ENCODE peak calls at places on chromosomes 16 and 17, in eight cellular contexts. I is aorta; Q is CD4-positive, CD25-positive, alpha-beta regulatory T cell; T is ovary; D is dorsolateral prefrontal cortex; X is stomach; S is GM23338; W is epithelial cell of esophagus. Z is an unnamed sample.

GRCh38 chr17:31740611-31741082 is 118.4 kb downstream of the COPRS start:
- DNase-seq in I (no peak), Q (no peak), T (no peak), D (no peak), X (no peak), S (no peak), W (no peak), Z (peak; percentile 94)

GRCh38 chr17:45294506-45294905 is 22.3 kb downstream of the MAP3K14 start:
- DNase-seq in I (peak; percentile 49), Q (no peak), T (no peak), D (no peak), X (peak; percentile 80), S (no peak), W (no peak), Z (peak; percentile 74)

GRCh38 chr16:12182202-12182601 is 205.7 kb downstream of the SNX29 start:
- DNase-seq in I (no peak), Q (no peak), T (no peak), D (no peak), X (no peak), S (no peak), W (no peak), Z (no peak)

GRCh38 chr17:32486701-32487459 is at the start of gene CDK5R1:
- DNase-seq in I (peak; percentile 88), Q (peak; percentile 67), T (peak; percentile 82), D (peak; percentile 79), X (peak; percentile 74), S (peak; percentile 84), W (peak; percentile 82), Z (no peak)

GRCh38 chr17:10772425-10773380 is 31.2 kb downstream of the TMEM238L start:
- DNase-seq in I (no peak), Q (peak; percentile 47), T (no peak), D (no peak), X (peak; percentile 90), S (peak; percentile 93), W (no peak), Z (no peak)

GRCh38 chr16:11093578-11094074 is 149.3 kb downstream of the CLEC16A start:
- DNase-seq in I (no peak), Q (peak; percentile 79), T (no peak), D (no peak), X (no peak), S (no peak), W (no peak), Z (no peak)

GRCh38 chr16:24255446-24256352 is at the start of gene CACNG3:
- DNase-seq in I (peak; percentile 76), Q (peak; percentile 66), T (no peak), D (peak; percentile 9), X (no peak), S (peak; percentile 99), W (peak; percentile 43), Z (no peak)

GRCh38 chr16:80614908-80615696 is 74.3 kb downstream of the DYNLRB2 start:
- DNase-seq in I (no peak), Q (no peak), T (no peak), D (no peak), X (no peak), S (peak; percentile 12), W (peak; percentile 16), Z (peak; percentile 1)

GRCh38 chr17:27322026-27322425 is 28.1 kb downstream of the WSB1 start:
- DNase-seq in I (no peak), Q (no peak), T (no peak), D (no peak), X (no peak), S (no peak), W (no peak), Z (no peak)

GRCh38 chr16:77273815-77274214 is 74.6 kb downstream of the SYCE1L start:
- DNase-seq in I (no peak), Q (no peak), T (no peak), D (peak; percentile 34), X (no peak), S (peak; percentile 44), W (peak; percentile 18), Z (peak; percentile 16)

GRCh38 chr16:70481929-70482536 is 27.6 kb downstream of the FCSK start:
- DNase-seq in I (no peak), Q (no peak), T (no peak), D (no peak), X (no peak), S (no peak), W (peak; percentile 38), Z (peak; percentile 50)

GRCh38 chr16:71746442-71747046 is 22.0 kb upstream of the PHLPP2 start:
- DNase-seq in I (no peak), Q (peak; percentile 78), T (no peak), D (no peak), X (no peak), S (peak; percentile 72), W (peak; percentile 49), Z (no peak)

GRCh38 chr17:2403044-2403443 is 2.2 kb upstream of the MNT start:
- DNase-seq in I (no peak), Q (no peak), T (no peak), D (no peak), X (no peak), S (no peak), W (no peak), Z (no peak)

GRCh38 chr16:87435399-87436224 is 43.5 kb downstream of the MAP1LC3B start:
- DNase-seq in I (peak; percentile 69), Q (peak; percentile 13), T (no peak), D (peak; percentile 30), X (no peak), S (no peak), W (peak; percentile 43), Z (no peak)

GRCh38 chr17:72254808-72255449 is 134.1 kb downstream of the SOX9 start:
- DNase-seq in I (no peak), Q (no peak), T (no peak), D (no peak), X (no peak), S (no peak), W (peak; percentile 76), Z (no peak)

GRCh38 chr16:59586331-59586730 is 852.2 kb upstream of the GOT2 start:
- DNase-seq in I (no peak), Q (no peak), T (no peak), D (no peak), X (no peak), S (no peak), W (no peak), Z (no peak)

GRCh38 chr17:79892457-79893236 is 53.4 kb upstream of the CBX4 start:
- DNase-seq in I (peak; percentile 57), Q (no peak), T (no peak), D (no peak), X (peak; percentile 78), S (no peak), W (peak; percentile 58), Z (no peak)

GRCh38 chr16:440627-441026 is 15.2 kb downstream of the RAB11FIP3 start:
- DNase-seq in I (no peak), Q (no peak), T (no peak), D (no peak), X (no peak), S (no peak), W (no peak), Z (no peak)

GRCh38 chr17:17843096-17843495 is 6.3 kb upstream of the SREBF1 start:
- DNase-seq in I (no peak), Q (no peak), T (no peak), D (no peak), X (no peak), S (no peak), W (peak; percentile 69), Z (no peak)

GRCh38 chr17:17841620-17842025 is 4.8 kb upstream of the SREBF1 start:
- DNase-seq in I (no peak), Q (no peak), T (peak; percentile 34), D (no peak), X (peak; percentile 57), S (no peak), W (no peak), Z (no peak)

GRCh38 chr17:17842111-17842876 is 5.5 kb upstream of the SREBF1 start:
- DNase-seq in I (no peak), Q (no peak), T (peak; percentile 43), D (no peak), X (no peak), S (no peak), W (no peak), Z (no peak)

GRCh38 chr17:17839792-17840707 is 3.3 kb upstream of the SREBF1 start:
- DNase-seq in I (peak; percentile 95), Q (peak; percentile 86), T (peak; percentile 93), D (peak; percentile 79), X (peak; percentile 96), S (peak; percentile 96), W (peak; percentile 91), Z (no peak)

GRCh38 chr17:17840751-17841591 is 4.2 kb upstream of the SREBF1 start:
- DNase-seq in I (no peak), Q (peak; percentile 35), T (no peak), D (no peak), X (no peak), S (peak; percentile 30), W (peak; percentile 80), Z (no peak)
- H3K4me3 ChIP-seq in I (no peak overlapping the region), Q (no peak overlapping the region), T (no peak overlapping the region), D (peak overlapping the region; percentile 49), X (peak overlapping the region; percentile 42), S (peak overlapping the region; percentile 70), W (no peak overlapping the region), Z (no peak overlapping the region)

DNA sequence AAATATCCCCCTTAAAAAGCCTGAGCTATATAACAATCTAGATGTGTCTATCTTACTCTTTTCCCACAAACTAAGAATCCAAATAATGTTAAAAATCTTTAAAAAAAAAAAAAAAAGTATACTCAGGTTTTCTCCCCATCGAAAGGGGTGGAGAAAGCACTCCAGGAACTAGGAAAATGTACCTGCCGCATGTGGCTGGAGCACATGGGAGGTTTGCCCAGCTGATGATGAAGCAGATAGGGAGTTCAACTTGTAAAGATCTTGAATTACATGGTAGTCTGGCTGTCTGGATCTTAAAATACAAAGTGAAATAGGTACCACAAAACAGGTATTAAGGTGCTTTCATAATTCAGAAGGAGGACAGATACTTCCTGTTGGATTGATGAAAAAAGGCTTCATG is 8.8 kb upstream of the SLFN14 start:
- DNase-seq in I (no peak), Q (no peak), T (no peak), D (no peak), X (no peak), S (no peak), W (no peak), Z (no peak)
- H3K4me3 ChIP-seq in I (no peak overlapping the region), Q (peak overlapping the region; percentile 38), T (no peak overlapping the region), D (no peak overlapping the region), X (peak overlapping the region; percentile 84), S (peak overlapping the region; percentile 93), W (peak overlapping the region; percentile 92), Z (no peak overlapping the region)

DNA sequence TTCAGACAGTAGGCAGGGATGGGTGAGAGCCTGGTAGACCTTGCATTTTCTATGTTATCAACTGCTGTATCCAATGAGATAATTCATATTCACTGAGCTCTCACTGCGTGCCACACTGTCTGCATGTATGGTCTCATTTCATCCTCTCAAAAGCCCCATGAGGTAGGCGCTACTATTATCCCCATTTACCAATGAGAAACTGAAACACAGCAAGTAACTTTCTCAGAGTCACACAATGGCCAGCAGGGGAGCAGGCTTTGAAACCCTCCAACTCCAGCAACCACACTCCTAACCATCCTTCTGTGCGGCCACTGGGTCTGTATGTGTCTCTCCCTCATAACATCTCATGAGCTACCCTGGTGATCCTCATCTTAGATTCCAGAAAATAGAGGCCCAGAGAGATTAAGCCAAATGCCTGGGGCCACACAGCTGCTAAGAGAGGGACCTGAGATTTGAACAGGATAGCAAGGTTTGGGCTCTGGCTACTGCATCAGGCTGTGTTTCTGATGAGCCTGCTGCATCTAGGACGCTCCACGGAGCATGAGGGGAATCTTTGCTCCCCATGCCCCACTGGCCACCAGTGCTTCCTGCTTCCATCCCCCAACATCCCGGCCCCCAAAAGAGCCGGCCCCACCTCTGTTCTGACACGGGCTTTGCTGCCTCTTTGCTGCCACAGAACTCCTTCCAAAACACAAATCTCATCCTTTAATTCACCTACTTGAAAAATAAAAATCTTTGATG is 3.2 kb downstream of the CCR7 start:
- DNase-seq in I (peak; percentile 51), Q (peak; percentile 87), T (no peak), D (no peak), X (peak; percentile 19), S (no peak), W (no peak), Z (no peak)
- H3K4me3 ChIP-seq in I (no peak overlapping the region), Q (peak overlapping the region; percentile 98), T (no peak overlapping the region), D (no peak overlapping the region), X (no peak overlapping the region), S (no peak overlapping the region), W (no peak overlapping the region), Z (no peak overlapping the region)

GRCh38 chr17:4313482-4314114 is 49.8 kb upstream of the ANKFY1 start:
- DNase-seq in I (no peak), Q (no peak), T (no peak), D (no peak), X (no peak), S (no peak), W (no peak), Z (no peak)
- H3K4me3 ChIP-seq in I (no peak overlapping the region), Q (no peak overlapping the region), T (no peak overlapping the region), D (peak overlapping the region; percentile 18), X (no peak overlapping the region), S (no peak overlapping the region), W (no peak overlapping the region), Z (no peak overlapping the region)

Z was measured in AG09309.